ENCODE peak calls at places on chromosomes 4 and X, in five cellular contexts. R is neuronal stem cell, E is GM23248, S is pancreas, Z is ascending aorta. B is an unnamed sample. For H3K27me3, the result is how much of the 10 kb centered on the place peaks cover.

GRCh38 chr4:1720163-1720983 is 750 bp downstream of the TMEM129 start:
- DNase-seq in Z (no peak), R (peak), S (peak), E (peak), B (no peak)

GRCh38 chr4:168920438-168921081 is 89.5 kb downstream of the CBR4 start:
- DNase-seq in E (no peak), R (no peak), S (no peak), Z (no peak), B (no peak)

GRCh38 chr4:3671571-3672464 is 94.4 kb upstream of the ADRA2C start:
- DNase-seq in R (no peak), Z (no peak), E (no peak), S (no peak), B (no peak)

GRCh38 chr4:177308125-177308524 is 1.5 kb upstream of the NEIL3 start:
- DNase-seq in S (no peak), E (peak), Z (no peak), R (no peak), B (peak)

GRCh38 chr4:185039508-185040273 is 21.4 kb downstream of the HELT start:
- DNase-seq in S (peak), R (no peak), Z (no peak), E (peak), B (peak)

GRCh38 chrX:69389221-69389620 is 114.9 kb upstream of the NALF2 start:
- DNase-seq in Z (no peak), E (no peak), S (no peak), R (no peak), B (no peak)

GRCh38 chr4:165971941-165972340 is 98.9 kb downstream of the TLL1 start:
- DNase-seq in Z (no peak), R (no peak), E (no peak), S (no peak), B (no peak)

GRCh38 chr4:84870398-84871163 is 95.9 kb downstream of the WDFY3 start:
- DNase-seq in R (no peak), E (peak), Z (no peak), S (no peak), B (peak)

GRCh38 chrX:74117962-74118361 is 186.0 kb upstream of the ZCCHC13 start:
- DNase-seq in R (no peak), Z (no peak), E (no peak), S (no peak), B (no peak)

GRCh38 chrX:72130762-72131231 is 918 bp downstream of the RTL5 start:
- DNase-seq in Z (no peak), E (no peak), R (no peak), S (no peak), B (no peak)

DNA sequence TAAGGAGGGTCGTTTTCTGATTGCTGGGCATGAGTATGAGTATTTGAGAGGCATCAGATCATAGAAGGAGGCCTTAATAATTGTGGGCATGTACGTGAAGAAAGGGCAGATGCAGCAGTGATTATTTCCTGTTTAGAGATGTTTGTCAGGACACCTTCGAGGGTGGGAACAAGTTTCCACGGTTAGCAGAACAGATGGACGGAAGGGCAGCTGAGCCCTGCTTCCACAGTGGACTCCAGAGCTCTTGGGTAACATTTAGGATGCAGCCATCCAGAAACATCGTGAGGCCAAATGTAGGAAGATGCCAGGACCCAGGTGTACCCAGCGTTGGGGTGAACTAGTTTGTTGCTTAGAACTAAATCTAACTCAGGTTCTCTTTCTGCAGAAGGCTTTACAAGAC is 231.3 kb upstream of the FAT1 start:
- DNase-seq in Z (no peak), R (no peak), E (no peak), S (no peak), B (no peak)
- H3K27me3 ChIP-seq in Z (under half), R (under half), E (under half), S (under half), B (under half)

GRCh38 chr4:95387719-95388118 is 161.1 kb downstream of the UNC5C start:
- DNase-seq in R (no peak), E (no peak), Z (no peak), S (no peak), B (no peak)
- H3K27me3 ChIP-seq in R (under half), E (under half), Z (under half), S (under half), B (under half)

DNA sequence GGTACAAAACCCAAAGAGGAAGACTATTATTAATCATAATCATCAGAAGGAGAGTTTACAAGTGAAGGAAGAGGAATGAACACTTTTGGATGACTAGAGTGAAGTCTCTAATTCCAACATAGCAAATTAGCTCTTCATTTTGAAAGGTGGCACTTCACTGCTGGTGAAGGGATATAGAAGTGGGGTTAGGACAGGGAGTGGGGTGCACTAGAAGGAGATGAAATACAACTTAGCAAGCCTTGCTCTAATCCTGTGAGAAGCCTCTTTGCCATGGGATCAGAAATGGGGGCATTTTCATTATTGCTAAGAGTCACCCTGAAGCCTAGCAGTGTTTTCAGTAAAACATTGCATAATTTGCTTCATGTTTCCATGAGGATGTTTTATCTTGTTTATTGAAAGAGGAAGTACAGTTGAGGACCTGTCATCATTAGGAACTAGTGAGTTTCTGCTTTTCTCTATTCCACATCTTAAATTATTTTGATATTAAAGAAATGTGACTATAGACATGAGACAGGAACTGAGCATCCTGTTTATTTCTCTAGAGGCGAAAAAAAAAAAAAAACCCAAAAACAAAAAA is 9.3 kb upstream of the GRPR start:
- DNase-seq in E (peak), Z (no peak), S (no peak), R (no peak), B (no peak)
- H3K27me3 ChIP-seq in E (under half), Z (under half), S (under half), R (under half), B (under half)

GRCh38 chr4:153490985-153491483 is 24.9 kb downstream of the TMEM131L start:
- DNase-seq in E (no peak), S (no peak), R (no peak), Z (no peak), B (no peak)
- H3K27me3 ChIP-seq in E (under half), S (under half), R (under half), Z (under half), B (under half)

DNA sequence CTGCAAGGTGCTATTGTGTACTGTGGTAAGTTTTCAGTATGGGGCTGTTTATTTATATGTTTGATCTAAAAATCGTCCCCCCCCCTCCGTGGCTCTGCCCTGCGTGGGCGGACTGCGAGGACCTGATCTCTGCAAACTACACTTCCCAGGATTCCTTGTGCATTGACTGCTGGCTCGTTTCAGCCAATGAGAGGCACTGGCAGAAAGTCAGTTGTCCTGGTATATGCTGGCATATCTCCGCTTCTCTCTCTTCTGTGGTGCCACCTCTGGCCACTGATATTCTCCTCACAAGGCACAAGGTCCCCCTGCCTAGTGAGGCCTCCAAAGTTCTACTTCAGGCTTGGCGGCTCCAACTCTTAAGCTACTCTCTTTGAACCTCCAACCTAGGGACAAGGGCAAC is 168.8 kb upstream of the ZFP42 start:
- DNase-seq in Z (no peak), E (no peak), S (no peak), R (no peak), B (no peak)
- H3K27me3 ChIP-seq in Z (under half), E (under half), S (under half), R (under half), B (under half)

DNA sequence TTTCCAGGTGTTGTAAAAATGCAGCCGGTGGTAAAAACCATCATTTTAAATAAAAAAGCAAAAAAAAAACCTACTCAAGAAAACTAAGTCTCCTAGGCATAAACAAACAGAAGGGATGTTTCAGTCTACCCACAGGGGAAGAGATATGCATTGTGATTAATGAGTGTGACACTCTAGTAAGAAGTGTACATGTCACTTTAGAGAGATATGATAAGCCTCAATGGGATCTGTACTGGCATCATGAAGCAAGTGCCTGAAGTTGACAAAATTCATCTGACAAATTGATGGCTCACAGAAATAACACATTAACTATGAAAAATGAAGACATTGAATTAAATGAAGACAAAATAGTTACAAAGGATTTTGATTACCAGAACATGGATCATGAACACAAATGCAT is 162.7 kb downstream of the NPFFR2 start:
- DNase-seq in E (no peak), R (no peak), Z (no peak), S (no peak), B (no peak)
- H3K27me3 ChIP-seq in E (under half), R (under half), Z (under half), S (under half), B (under half)